ENCODE peak calls at places on chromosomes 4 and X, in five cellular contexts. K is heart right ventricle, S is body of pancreas, V is cardiac muscle cell, J is heart left ventricle. P is an unnamed sample.

GRCh38 chr4:102449751-102450352 is 51.3 kb upstream of the NFKB1 start:
- DNase-seq in K (peak; percentile 48), S (peak; percentile 44), V (peak; percentile 78), J (no peak), P (peak; percentile 46)

GRCh38 chrX:112967341-112967740 is 126.7 kb upstream of the AMOT start:
- DNase-seq in K (no peak), S (no peak), V (peak; percentile 25), J (no peak), P (no peak)

GRCh38 chr4:128544277-128544676 is 256.7 kb upstream of the PGRMC2 start:
- DNase-seq in K (no peak), S (no peak), V (no peak), J (no peak), P (no peak)

GRCh38 chrX:134685662-134686061 is 27.4 kb upstream of the PLAC1 start:
- DNase-seq in K (no peak), S (no peak), V (peak; percentile 33), J (no peak), P (no peak)

GRCh38 chr4:124946696-124947095 is 234.2 kb upstream of the ANKRD50 start:
- DNase-seq in K (no peak), S (no peak), V (no peak), J (no peak), P (no peak)

GRCh38 chr4:106627071-106627470 is 258.5 kb upstream of the GIMD1 start:
- DNase-seq in K (no peak), S (no peak), V (no peak), J (no peak), P (no peak)

GRCh38 chrX:675896-676295 is 45.3 kb downstream of the SHOX start:
- DNase-seq in K (no peak), S (no peak), V (no peak), J (no peak), P (no peak)

GRCh38 chrX:53831662-53832635 is 145.4 kb upstream of the HUWE1 start:
- DNase-seq in K (peak; percentile 3), S (peak; percentile 31), V (peak; percentile 23), J (no peak), P (no peak)

DNA sequence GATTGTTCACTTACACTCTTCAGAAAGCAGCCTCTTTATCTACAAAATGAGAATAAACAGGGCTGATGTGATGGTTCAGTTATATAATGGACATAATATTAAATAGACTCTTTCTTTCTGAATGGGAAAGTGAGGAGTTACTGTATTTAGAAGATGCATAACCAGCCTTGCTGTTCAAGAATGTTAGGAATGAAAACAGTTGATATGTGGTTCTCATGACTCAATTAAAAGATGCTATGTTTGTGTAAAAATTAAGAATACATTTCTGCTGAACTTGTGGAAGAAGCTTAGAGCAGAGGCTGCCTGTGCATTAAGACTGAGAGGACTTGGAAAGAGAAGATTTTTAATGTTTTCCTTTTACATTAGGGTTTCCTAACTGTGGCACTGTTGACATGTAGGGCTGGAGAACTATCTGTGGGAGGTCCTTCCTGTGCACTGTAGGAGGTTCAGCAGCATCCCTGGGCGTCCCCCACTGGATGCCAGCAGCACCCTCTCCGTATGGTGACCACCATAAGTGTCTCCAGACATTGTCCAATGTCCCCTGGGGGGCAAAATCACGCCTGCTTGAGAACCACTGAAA is 137.7 kb downstream of the GPR143 start:
- DNase-seq in K (no peak), S (no peak), V (peak; percentile 21), J (no peak), P (no peak)
- H3K4me1 ChIP-seq in K (no peaks in the 10 kb centered on the region), S (no peaks in the 10 kb centered on the region), V (peaks cover 7% of the 10 kb centered on the region), J (no peaks in the 10 kb centered on the region), P (peaks cover 2% of the 10 kb centered on the region)

DNA sequence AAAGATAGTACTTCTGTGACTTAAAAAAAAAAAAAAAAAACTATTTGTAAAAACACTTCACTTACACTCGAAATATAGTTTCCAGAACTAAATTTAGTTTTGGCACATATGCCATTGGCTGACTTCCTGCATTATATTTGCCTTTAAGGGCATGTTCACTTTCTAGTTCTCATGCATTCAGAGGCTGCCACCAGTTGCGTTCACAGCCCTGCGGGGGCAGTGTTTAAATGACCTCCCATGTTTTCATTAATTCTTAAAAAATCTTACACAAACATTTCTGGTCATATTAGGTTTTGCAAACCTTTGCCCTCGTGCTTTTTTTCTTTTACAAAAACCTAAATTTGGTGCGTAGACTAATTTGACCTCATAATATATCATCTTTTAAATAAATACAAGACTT is 12.5 kb upstream of the ARHGAP6 start:
- DNase-seq in K (no peak), S (no peak), V (peak; percentile 20), J (no peak), P (no peak)
- TF ChIP-seq CTCF in K (no peak), S (no peak), V (peak; percentile 41), J (peak; percentile 25), P (no peak)

GRCh38 chr4:171049380-171049779 is 763.8 kb upstream of the GALNTL6 start:
- DNase-seq in K (no peak), S (no peak), V (no peak), J (no peak), P (no peak)
- H3K27ac ChIP-seq in K (no peak overlapping the region), S (no peak overlapping the region), V (no peak overlapping the region), J (no peak overlapping the region), P (no peak overlapping the region)

DNA sequence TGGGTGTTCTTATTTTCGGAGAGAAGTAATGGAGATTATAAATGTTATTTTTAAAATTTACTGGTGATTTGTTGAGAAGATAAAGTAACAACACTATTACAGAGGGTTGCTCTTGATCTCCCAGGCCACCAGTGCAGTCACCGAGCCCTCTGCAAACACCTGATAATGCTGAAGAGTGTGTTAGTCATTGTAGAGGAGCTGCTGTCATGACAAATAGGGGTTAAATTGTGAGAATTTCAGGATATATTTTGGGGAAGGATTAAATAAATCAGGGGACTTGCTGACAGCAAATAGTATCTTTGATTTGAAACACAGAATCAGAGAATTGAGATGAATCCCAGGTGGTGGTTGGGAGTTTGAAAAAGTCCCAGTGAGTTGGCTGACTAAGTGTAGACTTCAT is 16.7 kb upstream of the HAND2 start:
- DNase-seq in K (no peak), S (no peak), V (no peak), J (no peak), P (no peak)
- H3K4me1 ChIP-seq in K (no peaks in the 10 kb centered on the region), S (no peaks in the 10 kb centered on the region), V (peaks cover 6% of the 10 kb centered on the region), J (peaks cover 7% of the 10 kb centered on the region), P (peaks cover 6% of the 10 kb centered on the region)

GRCh38 chrX:79268788-79269187 is 98.3 kb downstream of the ITM2A start:
- DNase-seq in K (no peak), S (no peak), V (peak; percentile 49), J (no peak), P (no peak)

GRCh38 chrX:79266702-79267101 is 100.4 kb downstream of the ITM2A start:
- DNase-seq in K (no peak), S (no peak), V (no peak), J (no peak), P (no peak)

GRCh38 chrX:79270401-79270800 is 96.7 kb downstream of the ITM2A start:
- DNase-seq in K (peak; percentile 44), S (no peak), V (peak; percentile 74), J (no peak), P (no peak)
- TF ChIP-seq CTCF in K (peak; percentile 54), S (no peak), V (peak; percentile 48), J (peak; percentile 40), P (peak; percentile 18)

GRCh38 chrX:30652527-30653414 is 452 bp upstream of the GK start:
- DNase-seq in K (peak; percentile 93), S (peak; percentile 93), V (peak; percentile 96), J (peak; percentile 95), P (peak; percentile 94)
- H3K27ac ChIP-seq in K (peak overlapping the region; percentile 87), S (peak overlapping the region; percentile 73), V (peak overlapping the region; percentile 79), J (peak overlapping the region; percentile 80), P (peak overlapping the region; percentile 83)

GRCh38 chr4:41426523-41426922 is 111.4 kb upstream of the LIMCH1 start:
- DNase-seq in K (no peak), S (no peak), V (no peak), J (no peak), P (no peak)
- H3K4me1 ChIP-seq in K (peaks cover 47% of the 10 kb centered on the region), S (peaks cover 24% of the 10 kb centered on the region), V (peaks cover 6% of the 10 kb centered on the region), J (peaks cover 77% of the 10 kb centered on the region), P (peaks cover 6% of the 10 kb centered on the region)

P was measured in lung.